ENCODE peak calls at places on chromosomes 16 and 17, in ten cellular contexts. One of them, this sample, is unnamed.
A peak's percentile ranks its signal among the peaks of the same experiment; 100 is the strongest.

GRCh38 chr17:21382560-21383495 is 6.7 kb downstream of the KCNJ12 start:
- DNase-seq in RWPE1: no peak
- DNase-seq in activated T-cell treated with anti-CD3 and anti-CD28 coated beads, Interleukin-2, amount 50 U/mL, for 48 hours: no peak
- DNase-seq in GM10248: no peak
- DNase-seq in GF-D8: no peak
- DNase-seq in GM03348: no peak
- DNase-seq in stimulated activated CD4-positive, alpha-beta T cell treated with anti-CD3 and anti-CD28 coated beads, Interleukin-1b, Interleukin-23, amount 100 ng/mL, for 24 hours: no peak
- DNase-seq in SK-MEL-5: no peak
- DNase-seq in dorsolateral prefrontal cortex: no peak
- DNase-seq in fibroblast of pulmonary artery: no peak
- DNase-seq in this sample: no peak

GRCh38 chr17:4877089-4877488 is 22.2 kb upstream of the C17orf107 start:
- DNase-seq in RWPE1: no peak
- DNase-seq in activated T-cell treated with anti-CD3 and anti-CD28 coated beads, Interleukin-2, amount 50 U/mL, for 48 hours: no peak
- DNase-seq in GM10248: no peak
- DNase-seq in GF-D8: no peak
- DNase-seq in GM03348: no peak
- DNase-seq in stimulated activated CD4-positive, alpha-beta T cell treated with anti-CD3 and anti-CD28 coated beads, Interleukin-1b, Interleukin-23, amount 100 ng/mL, for 24 hours: no peak
- DNase-seq in SK-MEL-5: no peak
- DNase-seq in dorsolateral prefrontal cortex: peak; percentile 68
- DNase-seq in fibroblast of pulmonary artery: no peak
- DNase-seq in this sample: no peak

GRCh38 chr17:17785407-17785806 is 51.4 kb downstream of the SREBF1 start:
- DNase-seq in RWPE1: no peak
- DNase-seq in activated T-cell treated with anti-CD3 and anti-CD28 coated beads, Interleukin-2, amount 50 U/mL, for 48 hours: no peak
- DNase-seq in GM10248: no peak
- DNase-seq in GF-D8: no peak
- DNase-seq in GM03348: no peak
- DNase-seq in stimulated activated CD4-positive, alpha-beta T cell treated with anti-CD3 and anti-CD28 coated beads, Interleukin-1b, Interleukin-23, amount 100 ng/mL, for 24 hours: no peak
- DNase-seq in SK-MEL-5: no peak
- DNase-seq in dorsolateral prefrontal cortex: no peak
- DNase-seq in fibroblast of pulmonary artery: no peak
- DNase-seq in this sample: no peak

GRCh38 chr16:9647981-9648701 is 534.1 kb downstream of the GRIN2A start:
- DNase-seq in RWPE1: peak; percentile 30
- DNase-seq in activated T-cell treated with anti-CD3 and anti-CD28 coated beads, Interleukin-2, amount 50 U/mL, for 48 hours: no peak
- DNase-seq in GM10248: peak; percentile 20
- DNase-seq in GF-D8: no peak
- DNase-seq in GM03348: peak; percentile 65
- DNase-seq in stimulated activated CD4-positive, alpha-beta T cell treated with anti-CD3 and anti-CD28 coated beads, Interleukin-1b, Interleukin-23, amount 100 ng/mL, for 24 hours: no peak
- DNase-seq in SK-MEL-5: peak; percentile 56
- DNase-seq in dorsolateral prefrontal cortex: no peak
- DNase-seq in fibroblast of pulmonary artery: peak; percentile 16
- DNase-seq in this sample: no peak

GRCh38 chr16:23729503-23730424 is 16.7 kb upstream of the ERN2 start:
- DNase-seq in RWPE1: peak; percentile 24
- DNase-seq in activated T-cell treated with anti-CD3 and anti-CD28 coated beads, Interleukin-2, amount 50 U/mL, for 48 hours: no peak
- DNase-seq in GM10248: no peak
- DNase-seq in GF-D8: no peak
- DNase-seq in GM03348: peak; percentile 27
- DNase-seq in stimulated activated CD4-positive, alpha-beta T cell treated with anti-CD3 and anti-CD28 coated beads, Interleukin-1b, Interleukin-23, amount 100 ng/mL, for 24 hours: no peak
- DNase-seq in SK-MEL-5: peak; percentile 60
- DNase-seq in dorsolateral prefrontal cortex: no peak
- DNase-seq in fibroblast of pulmonary artery: peak; percentile 61
- DNase-seq in this sample: no peak

GRCh38 chr17:40819528-40820125 is 2.8 kb downstream of the KRT10 start:
- DNase-seq in RWPE1: peak; percentile 11
- DNase-seq in activated T-cell treated with anti-CD3 and anti-CD28 coated beads, Interleukin-2, amount 50 U/mL, for 48 hours: no peak
- DNase-seq in GM10248: no peak
- DNase-seq in GF-D8: peak; percentile 7
- DNase-seq in GM03348: peak; percentile 31
- DNase-seq in stimulated activated CD4-positive, alpha-beta T cell treated with anti-CD3 and anti-CD28 coated beads, Interleukin-1b, Interleukin-23, amount 100 ng/mL, for 24 hours: no peak
- DNase-seq in SK-MEL-5: no peak
- DNase-seq in dorsolateral prefrontal cortex: no peak
- DNase-seq in fibroblast of pulmonary artery: peak; percentile 27
- DNase-seq in this sample: no peak

GRCh38 chr17:75688209-75688771 is 21.2 kb downstream of the SAP30BP start:
- DNase-seq in RWPE1: no peak
- DNase-seq in activated T-cell treated with anti-CD3 and anti-CD28 coated beads, Interleukin-2, amount 50 U/mL, for 48 hours: peak; percentile 32
- DNase-seq in GM10248: no peak
- DNase-seq in GF-D8: peak; percentile 78
- DNase-seq in GM03348: no peak
- DNase-seq in stimulated activated CD4-positive, alpha-beta T cell treated with anti-CD3 and anti-CD28 coated beads, Interleukin-1b, Interleukin-23, amount 100 ng/mL, for 24 hours: no peak
- DNase-seq in SK-MEL-5: no peak
- DNase-seq in dorsolateral prefrontal cortex: peak; percentile 30
- DNase-seq in fibroblast of pulmonary artery: peak; percentile 78
- DNase-seq in this sample: no peak

GRCh38 chr17:15945493-15946209 is 721 bp downstream of the ADORA2B start:
- DNase-seq in RWPE1: peak; percentile 33
- DNase-seq in activated T-cell treated with anti-CD3 and anti-CD28 coated beads, Interleukin-2, amount 50 U/mL, for 48 hours: peak; percentile 51
- DNase-seq in GM10248: no peak
- DNase-seq in GF-D8: no peak
- DNase-seq in GM03348: peak; percentile 32
- DNase-seq in stimulated activated CD4-positive, alpha-beta T cell treated with anti-CD3 and anti-CD28 coated beads, Interleukin-1b, Interleukin-23, amount 100 ng/mL, for 24 hours: no peak
- DNase-seq in SK-MEL-5: no peak
- DNase-seq in dorsolateral prefrontal cortex: peak; percentile 13
- DNase-seq in fibroblast of pulmonary artery: no peak
- DNase-seq in this sample: no peak

GRCh38 chr16:1079786-1080525 is 7.4 kb downstream of the SSTR5 start:
- DNase-seq in RWPE1: no peak
- DNase-seq in activated T-cell treated with anti-CD3 and anti-CD28 coated beads, Interleukin-2, amount 50 U/mL, for 48 hours: no peak
- DNase-seq in GM10248: no peak
- DNase-seq in GF-D8: no peak
- DNase-seq in GM03348: no peak
- DNase-seq in stimulated activated CD4-positive, alpha-beta T cell treated with anti-CD3 and anti-CD28 coated beads, Interleukin-1b, Interleukin-23, amount 100 ng/mL, for 24 hours: no peak
- DNase-seq in SK-MEL-5: no peak
- DNase-seq in dorsolateral prefrontal cortex: no peak
- DNase-seq in fibroblast of pulmonary artery: no peak
- DNase-seq in this sample: no peak

GRCh38 chr17:78890111-78890897 is 12.7 kb downstream of the CEP295NL start:
- DNase-seq in RWPE1: no peak
- DNase-seq in activated T-cell treated with anti-CD3 and anti-CD28 coated beads, Interleukin-2, amount 50 U/mL, for 48 hours: peak; percentile 64
- DNase-seq in GM10248: peak; percentile 70
- DNase-seq in GF-D8: peak; percentile 96
- DNase-seq in GM03348: no peak
- DNase-seq in stimulated activated CD4-positive, alpha-beta T cell treated with anti-CD3 and anti-CD28 coated beads, Interleukin-1b, Interleukin-23, amount 100 ng/mL, for 24 hours: no peak
- DNase-seq in SK-MEL-5: peak; percentile 72
- DNase-seq in dorsolateral prefrontal cortex: no peak
- DNase-seq in fibroblast of pulmonary artery: no peak
- DNase-seq in this sample: no peak

GRCh38 chr16:54886078-54886477 is 44.6 kb upstream of the IRX5 start:
- DNase-seq in RWPE1: no peak
- DNase-seq in activated T-cell treated with anti-CD3 and anti-CD28 coated beads, Interleukin-2, amount 50 U/mL, for 48 hours: no peak
- DNase-seq in GM10248: no peak
- DNase-seq in GF-D8: no peak
- DNase-seq in GM03348: no peak
- DNase-seq in stimulated activated CD4-positive, alpha-beta T cell treated with anti-CD3 and anti-CD28 coated beads, Interleukin-1b, Interleukin-23, amount 100 ng/mL, for 24 hours: no peak
- DNase-seq in SK-MEL-5: no peak
- DNase-seq in dorsolateral prefrontal cortex: no peak
- DNase-seq in fibroblast of pulmonary artery: no peak
- DNase-seq in this sample: no peak

GRCh38 chr17:6636616-6637457 is 3.7 kb downstream of the KIAA0753 start:
- DNase-seq in RWPE1: no peak
- DNase-seq in activated T-cell treated with anti-CD3 and anti-CD28 coated beads, Interleukin-2, amount 50 U/mL, for 48 hours: no peak
- DNase-seq in GM10248: no peak
- DNase-seq in GF-D8: no peak
- DNase-seq in GM03348: no peak
- DNase-seq in stimulated activated CD4-positive, alpha-beta T cell treated with anti-CD3 and anti-CD28 coated beads, Interleukin-1b, Interleukin-23, amount 100 ng/mL, for 24 hours: no peak
- DNase-seq in SK-MEL-5: no peak
- DNase-seq in dorsolateral prefrontal cortex: no peak
- DNase-seq in fibroblast of pulmonary artery: no peak
- DNase-seq in this sample: no peak

GRCh38 chr16:70700101-70701020 is 14.5 kb upstream of the MTSS2 start:
- DNase-seq in RWPE1: peak; percentile 89
- DNase-seq in activated T-cell treated with anti-CD3 and anti-CD28 coated beads, Interleukin-2, amount 50 U/mL, for 48 hours: no peak
- DNase-seq in GM10248: no peak
- DNase-seq in GF-D8: peak; percentile 27
- DNase-seq in GM03348: no peak
- DNase-seq in stimulated activated CD4-positive, alpha-beta T cell treated with anti-CD3 and anti-CD28 coated beads, Interleukin-1b, Interleukin-23, amount 100 ng/mL, for 24 hours: no peak
- DNase-seq in SK-MEL-5: no peak
- DNase-seq in dorsolateral prefrontal cortex: peak; percentile 79
- DNase-seq in fibroblast of pulmonary artery: no peak
- DNase-seq in this sample: no peak

GRCh38 chr16:23773339-23773738 is 18.5 kb downstream of the CHP2 start:
- DNase-seq in RWPE1: no peak
- DNase-seq in activated T-cell treated with anti-CD3 and anti-CD28 coated beads, Interleukin-2, amount 50 U/mL, for 48 hours: no peak
- DNase-seq in GM10248: no peak
- DNase-seq in GF-D8: no peak
- DNase-seq in GM03348: no peak
- DNase-seq in stimulated activated CD4-positive, alpha-beta T cell treated with anti-CD3 and anti-CD28 coated beads, Interleukin-1b, Interleukin-23, amount 100 ng/mL, for 24 hours: no peak
- DNase-seq in SK-MEL-5: no peak
- DNase-seq in dorsolateral prefrontal cortex: no peak
- DNase-seq in fibroblast of pulmonary artery: no peak
- DNase-seq in this sample: no peak

GRCh38 chr17:37791434-37791833 is 46.6 kb upstream of the HNF1B start:
- DNase-seq in RWPE1: no peak
- DNase-seq in activated T-cell treated with anti-CD3 and anti-CD28 coated beads, Interleukin-2, amount 50 U/mL, for 48 hours: peak; percentile 52
- DNase-seq in GM10248: peak; percentile 73
- DNase-seq in GF-D8: no peak
- DNase-seq in GM03348: no peak
- DNase-seq in stimulated activated CD4-positive, alpha-beta T cell treated with anti-CD3 and anti-CD28 coated beads, Interleukin-1b, Interleukin-23, amount 100 ng/mL, for 24 hours: no peak
- DNase-seq in SK-MEL-5: peak; percentile 82
- DNase-seq in dorsolateral prefrontal cortex: no peak
- DNase-seq in fibroblast of pulmonary artery: peak; percentile 33
- DNase-seq in this sample: no peak

GRCh38 chr17:16391451-16391850 is 10.6 kb downstream of the UBB start:
- DNase-seq in RWPE1: no peak
- DNase-seq in activated T-cell treated with anti-CD3 and anti-CD28 coated beads, Interleukin-2, amount 50 U/mL, for 48 hours: no peak
- DNase-seq in GM10248: no peak
- DNase-seq in GF-D8: no peak
- DNase-seq in GM03348: no peak
- DNase-seq in stimulated activated CD4-positive, alpha-beta T cell treated with anti-CD3 and anti-CD28 coated beads, Interleukin-1b, Interleukin-23, amount 100 ng/mL, for 24 hours: no peak
- DNase-seq in SK-MEL-5: no peak
- DNase-seq in dorsolateral prefrontal cortex: no peak
- DNase-seq in fibroblast of pulmonary artery: no peak
- DNase-seq in this sample: no peak

GRCh38 chr17:17439971-17440843 is 36.6 kb upstream of the MED9 start:
- DNase-seq in RWPE1: peak; percentile 42
- DNase-seq in activated T-cell treated with anti-CD3 and anti-CD28 coated beads, Interleukin-2, amount 50 U/mL, for 48 hours: peak; percentile 88
- DNase-seq in GM10248: peak; percentile 79
- DNase-seq in GF-D8: peak; percentile 8
- DNase-seq in GM03348: peak; percentile 37
- DNase-seq in stimulated activated CD4-positive, alpha-beta T cell treated with anti-CD3 and anti-CD28 coated beads, Interleukin-1b, Interleukin-23, amount 100 ng/mL, for 24 hours: peak; percentile 65
- DNase-seq in SK-MEL-5: peak; percentile 84
- DNase-seq in dorsolateral prefrontal cortex: no peak
- DNase-seq in fibroblast of pulmonary artery: peak; percentile 66
- DNase-seq in this sample: peak; percentile 41

GRCh38 chr17:32894245-32894644 is 17.3 kb upstream of the MYO1D start:
- DNase-seq in RWPE1: no peak
- DNase-seq in activated T-cell treated with anti-CD3 and anti-CD28 coated beads, Interleukin-2, amount 50 U/mL, for 48 hours: no peak
- DNase-seq in GM10248: no peak
- DNase-seq in GF-D8: no peak
- DNase-seq in GM03348: no peak
- DNase-seq in stimulated activated CD4-positive, alpha-beta T cell treated with anti-CD3 and anti-CD28 coated beads, Interleukin-1b, Interleukin-23, amount 100 ng/mL, for 24 hours: no peak
- DNase-seq in SK-MEL-5: no peak
- DNase-seq in dorsolateral prefrontal cortex: no peak
- DNase-seq in fibroblast of pulmonary artery: no peak
- DNase-seq in this sample: no peak

GRCh38 chr17:15498107-15498506 is 30.7 kb upstream of the CDRT4 start:
- DNase-seq in RWPE1: no peak
- DNase-seq in activated T-cell treated with anti-CD3 and anti-CD28 coated beads, Interleukin-2, amount 50 U/mL, for 48 hours: no peak
- DNase-seq in GM10248: no peak
- DNase-seq in GF-D8: no peak
- DNase-seq in GM03348: no peak
- DNase-seq in stimulated activated CD4-positive, alpha-beta T cell treated with anti-CD3 and anti-CD28 coated beads, Interleukin-1b, Interleukin-23, amount 100 ng/mL, for 24 hours: no peak
- DNase-seq in SK-MEL-5: peak; percentile 49
- DNase-seq in dorsolateral prefrontal cortex: no peak
- DNase-seq in fibroblast of pulmonary artery: no peak
- DNase-seq in this sample: no peak